ENCODE peak calls at places on chromosomes 5 and 9, in nine cellular contexts. O is dorsolateral prefrontal cortex, A is esophagus squamous epithelium, U is GM12878, N is cardiac muscle cell, H is neural progenitor cell, K is DND-41, T is psoas muscle, P is AG04450. I is an unnamed sample.
A peak's percentile ranks its signal among the peaks of the same experiment; 100 is the strongest.

GRCh38 chr5:176535101-176535654 is 2.0 kb downstream of the RNF44 start:
- DNase-seq in T (no peak), A (no peak), P (no peak), K (peak; percentile 70), U (peak; percentile 46), O (no peak), H (no peak), N (no peak), I (no peak)

GRCh38 chr5:171629221-171630005 is 156.2 kb upstream of the SMIM23 start:
- DNase-seq in K (no peak), U (no peak), H (no peak), A (no peak), O (no peak), T (no peak), N (no peak), P (no peak), I (no peak)

GRCh38 chr9:88746029-88746743 is 211.2 kb downstream of the NXNL2 start:
- DNase-seq in N (peak; percentile 94), A (no peak), K (no peak), O (no peak), T (peak; percentile 59), P (peak; percentile 81), U (no peak), H (no peak), I (no peak)

GRCh38 chr9:127437497-127438264 is 13.5 kb downstream of the ZNF79 start:
- DNase-seq in P (no peak), O (no peak), A (no peak), N (no peak), K (no peak), T (no peak), H (no peak), U (no peak), I (no peak)

GRCh38 chr5:126198509-126198908 is 224.7 kb upstream of the GRAMD2B start:
- DNase-seq in P (no peak), O (no peak), H (peak; percentile 31), U (no peak), N (no peak), A (no peak), T (no peak), K (no peak), I (no peak)

GRCh38 chr9:93123561-93124283 is 10.3 kb downstream of the NINJ1 start:
- DNase-seq in N (no peak), A (no peak), O (no peak), T (no peak), P (no peak), K (no peak), U (no peak), H (no peak), I (peak; percentile 1)

GRCh38 chr9:112433715-112434392 is 52.8 kb upstream of the KIAA1958 start:
- DNase-seq in N (no peak), U (no peak), O (no peak), H (no peak), A (no peak), P (no peak), T (no peak), K (no peak), I (no peak)

GRCh38 chr5:62460578-62460983 is 48.0 kb downstream of the IPO11 start:
- DNase-seq in P (no peak), K (no peak), T (no peak), U (no peak), A (no peak), O (no peak), N (peak; percentile 81), H (peak; percentile 68), I (no peak)

GRCh38 chr5:132001647-132002561 is 9.6 kb downstream of the ACSL6 start:
- DNase-seq in H (peak; percentile 38), P (no peak), O (no peak), T (peak; percentile 51), K (no peak), U (no peak), N (peak; percentile 25), A (no peak), I (no peak)

GRCh38 chr5:157347301-157348048 is 81.6 kb downstream of the CYFIP2 start:
- DNase-seq in U (no peak), A (no peak), P (no peak), T (no peak), N (no peak), O (no peak), K (no peak), H (no peak), I (no peak)

GRCh38 chr5:115766608-115767007 is 49.9 kb downstream of the CDO1 start:
- DNase-seq in A (no peak), N (no peak), U (no peak), P (no peak), T (no peak), O (no peak), H (no peak), K (no peak), I (no peak)

GRCh38 chr9:134597957-134598883 is 43.4 kb upstream of the COL5A1 start:
- DNase-seq in K (no peak), N (no peak), A (no peak), T (no peak), O (no peak), U (no peak), P (no peak), H (peak; percentile 28), I (no peak)

GRCh38 chr5:80568251-80568650 is 1.8 kb downstream of the ANKRD34B start:
- DNase-seq in K (no peak), P (no peak), T (no peak), H (no peak), A (no peak), U (no peak), N (no peak), O (no peak), I (no peak)
- H3K27me3 ChIP-seq in K (no peaks in the 10 kb centered on the region), P (peaks cover 61% of the 10 kb centered on the region), T (peaks cover 52% of the 10 kb centered on the region), H (peaks cover 79% of the 10 kb centered on the region), A (no peaks in the 10 kb centered on the region), U (peaks cover 19% of the 10 kb centered on the region), N (peaks cover 91% of the 10 kb centered on the region), O (peaks cover 34% of the 10 kb centered on the region), I (peaks cover 2% of the 10 kb centered on the region)

GRCh38 chr9:37007295-37007694 is 26.8 kb downstream of the PAX5 start:
- DNase-seq in A (no peak), O (no peak), N (no peak), H (no peak), T (no peak), U (no peak), K (no peak), P (no peak), I (no peak)

GRCh38 chr9:37002413-37003217 is 31.5 kb downstream of the PAX5 start:
- DNase-seq in A (no peak), N (no peak), T (no peak), P (no peak), H (peak; percentile 56), O (no peak), U (no peak), K (no peak), I (no peak)

GRCh38 chr9:37004424-37004935 is 29.6 kb downstream of the PAX5 start:
- DNase-seq in H (no peak), P (no peak), U (no peak), N (no peak), T (no peak), A (no peak), K (no peak), O (no peak), I (no peak)

GRCh38 chr9:37002036-37002412 is 32.0 kb downstream of the PAX5 start:
- DNase-seq in H (no peak), N (no peak), T (no peak), U (no peak), K (no peak), O (no peak), A (no peak), P (no peak), I (no peak)

DNA sequence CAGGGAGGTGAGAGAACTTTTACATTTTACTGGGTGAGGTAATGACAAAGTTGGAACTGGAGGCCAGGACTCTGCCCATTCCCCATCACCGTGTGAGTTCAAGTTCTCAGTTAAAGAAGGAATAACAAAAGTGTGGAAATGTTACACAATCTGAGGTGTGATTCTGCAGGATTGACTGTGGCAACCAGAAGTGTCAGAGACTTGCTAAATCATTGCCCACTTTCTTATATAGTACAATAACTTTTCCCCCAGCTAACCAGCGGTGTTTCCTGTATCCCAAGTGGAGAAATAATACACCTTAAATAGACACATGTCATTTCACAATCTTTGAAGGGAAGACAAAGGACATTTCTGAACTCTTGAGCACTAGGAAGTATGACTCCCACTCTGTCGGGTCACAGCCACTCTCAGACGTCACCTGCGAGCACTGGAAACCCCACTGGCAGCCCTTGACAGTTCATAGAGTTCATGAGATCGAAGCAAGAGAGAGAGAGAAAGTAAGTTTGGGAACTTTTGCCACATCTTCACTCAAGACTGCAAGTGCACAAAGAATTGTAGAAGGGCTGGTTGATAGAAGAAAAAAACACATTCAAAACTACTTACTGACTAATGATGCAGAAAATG is 28.4 kb downstream of the PAX5 start:
- DNase-seq in N (no peak), U (no peak), O (no peak), A (no peak), K (no peak), T (no peak), P (no peak), H (no peak), I (no peak)
- H3K27ac ChIP-seq in N (no peak overlapping the region), U (peak overlapping the region; percentile 98), O (no peak overlapping the region), A (no peak overlapping the region), K (no peak overlapping the region), T (no peak overlapping the region), P (no peak overlapping the region), H (no peak overlapping the region), I (no peak overlapping the region)

DNA sequence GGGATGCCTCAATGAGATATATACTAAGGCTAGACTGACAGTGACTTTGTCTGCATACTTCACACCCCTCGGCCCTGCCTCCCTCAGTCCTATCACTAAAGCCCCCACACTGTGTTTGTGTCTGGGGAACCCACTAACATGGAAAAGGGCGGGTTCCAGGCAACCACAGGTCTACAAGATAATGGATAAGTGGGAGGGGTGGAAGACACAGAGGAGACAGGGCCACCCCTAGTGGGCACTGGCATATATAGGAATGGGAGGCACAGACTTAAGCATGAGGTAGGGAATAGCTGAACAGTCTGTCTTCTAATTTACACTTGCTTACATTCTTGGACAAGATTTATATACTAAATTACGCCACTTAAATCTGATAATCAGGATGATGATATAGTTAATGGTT is 74.0 kb downstream of the SLIT3 start:
- DNase-seq in O (no peak), H (no peak), N (no peak), K (no peak), T (no peak), A (no peak), P (no peak), U (no peak), I (no peak)
- H3K27me3 ChIP-seq in O (no peaks in the 10 kb centered on the region), H (peaks cover 85% of the 10 kb centered on the region), N (no peaks in the 10 kb centered on the region), K (no peaks in the 10 kb centered on the region), T (no peaks in the 10 kb centered on the region), A (no peaks in the 10 kb centered on the region), P (no peaks in the 10 kb centered on the region), U (peaks cover 3% of the 10 kb centered on the region), I (no peaks in the 10 kb centered on the region)

DNA sequence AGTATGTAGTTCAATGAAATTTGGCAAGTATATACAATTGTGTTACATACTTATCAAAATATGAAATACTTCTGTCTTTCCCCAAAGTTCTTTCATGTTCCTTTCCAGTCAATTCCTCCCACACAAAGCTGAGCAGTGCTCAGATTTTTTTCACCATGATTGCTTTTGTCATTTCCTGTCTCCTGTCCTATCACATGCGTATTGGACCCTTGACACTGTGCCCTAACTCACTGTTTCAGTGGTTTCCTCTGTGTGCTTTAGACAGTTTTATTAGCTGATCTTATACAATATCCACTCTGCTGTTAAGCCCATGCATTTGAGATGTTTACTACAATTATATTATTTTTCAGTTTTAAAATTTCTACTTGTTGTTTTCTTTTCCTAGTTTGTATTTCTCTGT is 463.6 kb upstream of the MEF2C start:
- DNase-seq in P (no peak), A (no peak), N (peak; percentile 14), O (no peak), T (no peak), H (no peak), U (no peak), K (no peak), I (no peak)
- H3K27ac ChIP-seq in P (no peak overlapping the region), A (no peak overlapping the region), N (no peak overlapping the region), O (no peak overlapping the region), T (no peak overlapping the region), H (no peak overlapping the region), U (no peak overlapping the region), K (no peak overlapping the region), I (no peak overlapping the region)